ENCODE peak calls at places on chromosomes 3 and 15, in five cellular contexts. One of them, this sample, is unnamed.

GRCh38 chr3:124877617-124878016 is 9.5 kb downstream of the ITGB5 start:
- DNase-seq in erythroblast: peak
- DNase-seq in GDM1: no peak
- DNase-seq in stimulated activated CD8-positive, alpha-beta memory T cell treated with anti-CD3 and anti-CD28 coated beads, Interleukin-12 subunit alpha, Interleukin-12 subunit beta, amount 100 ng/mL, for 1 hour: no peak
- DNase-seq in endothelial cell: no peak
- DNase-seq in this sample: no peak

GRCh38 chr3:10374311-10374710 is 53.4 kb upstream of the SEC13 start:
- DNase-seq in erythroblast: no peak
- DNase-seq in GDM1: no peak
- DNase-seq in stimulated activated CD8-positive, alpha-beta memory T cell treated with anti-CD3 and anti-CD28 coated beads, Interleukin-12 subunit alpha, Interleukin-12 subunit beta, amount 100 ng/mL, for 1 hour: no peak
- DNase-seq in endothelial cell: no peak
- DNase-seq in this sample: no peak

GRCh38 chr15:90213818-90214204 is 12.7 kb downstream of the SEMA4B start:
- DNase-seq in erythroblast: no peak
- DNase-seq in GDM1: no peak
- DNase-seq in stimulated activated CD8-positive, alpha-beta memory T cell treated with anti-CD3 and anti-CD28 coated beads, Interleukin-12 subunit alpha, Interleukin-12 subunit beta, amount 100 ng/mL, for 1 hour: no peak
- DNase-seq in endothelial cell: no peak
- DNase-seq in this sample: no peak

GRCh38 chr15:83092309-83092976 is 15.0 kb upstream of the TM6SF1 start:
- DNase-seq in erythroblast: peak
- DNase-seq in GDM1: peak
- DNase-seq in stimulated activated CD8-positive, alpha-beta memory T cell treated with anti-CD3 and anti-CD28 coated beads, Interleukin-12 subunit alpha, Interleukin-12 subunit beta, amount 100 ng/mL, for 1 hour: no peak
- DNase-seq in endothelial cell: peak
- DNase-seq in this sample: no peak

GRCh38 chr3:62874398-62875102 is 666 bp downstream of the CADPS start:
- DNase-seq in erythroblast: no peak
- DNase-seq in GDM1: no peak
- DNase-seq in stimulated activated CD8-positive, alpha-beta memory T cell treated with anti-CD3 and anti-CD28 coated beads, Interleukin-12 subunit alpha, Interleukin-12 subunit beta, amount 100 ng/mL, for 1 hour: no peak
- DNase-seq in endothelial cell: no peak
- DNase-seq in this sample: no peak

GRCh38 chr15:78937132-78937739 is 7.6 kb downstream of the CTSH start:
- DNase-seq in erythroblast: no peak
- DNase-seq in GDM1: peak
- DNase-seq in stimulated activated CD8-positive, alpha-beta memory T cell treated with anti-CD3 and anti-CD28 coated beads, Interleukin-12 subunit alpha, Interleukin-12 subunit beta, amount 100 ng/mL, for 1 hour: no peak
- DNase-seq in endothelial cell: peak
- DNase-seq in this sample: no peak

GRCh38 chr15:59315914-59316428 is 56.7 kb downstream of the MYO1E start:
- DNase-seq in erythroblast: no peak
- DNase-seq in GDM1: no peak
- DNase-seq in stimulated activated CD8-positive, alpha-beta memory T cell treated with anti-CD3 and anti-CD28 coated beads, Interleukin-12 subunit alpha, Interleukin-12 subunit beta, amount 100 ng/mL, for 1 hour: no peak
- DNase-seq in endothelial cell: no peak
- DNase-seq in this sample: no peak

GRCh38 chr15:39188314-39188713 is 392.6 kb upstream of the THBS1 start:
- DNase-seq in erythroblast: no peak
- DNase-seq in GDM1: no peak
- DNase-seq in stimulated activated CD8-positive, alpha-beta memory T cell treated with anti-CD3 and anti-CD28 coated beads, Interleukin-12 subunit alpha, Interleukin-12 subunit beta, amount 100 ng/mL, for 1 hour: no peak
- DNase-seq in endothelial cell: no peak
- DNase-seq in this sample: no peak

GRCh38 chr3:149000207-149000745 is 8.9 kb downstream of the GYG1 start:
- DNase-seq in erythroblast: no peak
- DNase-seq in GDM1: no peak
- DNase-seq in stimulated activated CD8-positive, alpha-beta memory T cell treated with anti-CD3 and anti-CD28 coated beads, Interleukin-12 subunit alpha, Interleukin-12 subunit beta, amount 100 ng/mL, for 1 hour: no peak
- DNase-seq in endothelial cell: no peak
- DNase-seq in this sample: no peak